ENCODE peak calls at places on chromosomes 4 and X, in six cellular contexts. T, L, H, Z, A and U are unnamed samples.
A peak's percentile ranks its signal among the peaks of the same experiment; 100 is the strongest.

GRCh38 chr4:1554876-1555265 is 129.2 kb downstream of the FAM53A start:
- DNase-seq in T (no peak), L (peak; percentile 52), H (no peak), Z (no peak), A (no peak), U (no peak)

GRCh38 chrX:49868739-49869138 is 10.5 kb upstream of the USP27X start:
- DNase-seq in T (no peak), L (no peak), H (no peak), Z (no peak), A (no peak), U (no peak)

GRCh38 chr4:136680271-136680670 is 852.0 kb downstream of the PCDH18 start:
- DNase-seq in T (no peak), L (no peak), H (no peak), Z (no peak), A (no peak), U (no peak)

GRCh38 chrX:103356023-103356798 is at the start of gene TCEAL9:
- DNase-seq in T (peak; percentile 58), L (peak; percentile 74), H (peak; percentile 64), Z (peak; percentile 74), A (peak; percentile 61), U (peak; percentile 67)

GRCh38 chrX:151815461-151815860 is 80.9 kb downstream of the CNGA2 start:
- DNase-seq in T (no peak), L (no peak), H (no peak), Z (no peak), A (no peak), U (no peak)

GRCh38 chr4:85498068-85498733 is 23.3 kb downstream of the ARHGAP24 start:
- DNase-seq in T (peak; percentile 62), L (no peak), H (peak; percentile 82), Z (no peak), A (peak; percentile 55), U (peak; percentile 38)

GRCh38 chrX:45743081-45743533 is 542.4 kb upstream of the DIPK2B start:
- DNase-seq in T (no peak), L (no peak), H (no peak), Z (no peak), A (no peak), U (no peak)

GRCh38 chr4:18880850-18881249 is 859.3 kb upstream of the LCORL start:
- DNase-seq in T (no peak), L (no peak), H (no peak), Z (no peak), A (no peak), U (no peak)

GRCh38 chrX:19627533-19627932 is 112.2 kb upstream of the MAP3K15 start:
- DNase-seq in T (no peak), L (no peak), H (no peak), Z (no peak), A (no peak), U (no peak)

GRCh38 chr4:61380865-61381264 is 180.7 kb downstream of the ADGRL3 start:
- DNase-seq in T (no peak), L (peak; percentile 64), H (no peak), Z (no peak), A (no peak), U (no peak)

GRCh38 chrX:80810365-80810978 is 795 bp upstream of the BRWD3 start:
- DNase-seq in T (no peak), L (no peak), H (no peak), Z (no peak), A (no peak), U (no peak)